ENCODE peak calls at places on chromosomes 7 and 10, in five cellular contexts. One of them, this sample, is unnamed.
A peak's percentile ranks its signal among the peaks of the same experiment; 100 is the strongest.

GRCh38 chr10:69871074-69871473 is 69.4 kb downstream of the COL13A1 start:
- DNase-seq in iPS DF 6.9: no peak
- DNase-seq in left ventricle myocardium inferior: no peak
- DNase-seq in NT2/D1: no peak
- DNase-seq in gastrocnemius medialis: no peak
- DNase-seq in this sample: no peak

GRCh38 chr10:71920540-71921318 is 43.5 kb upstream of the CHST3 start:
- DNase-seq in gastrocnemius medialis: no peak
- DNase-seq in iPS DF 6.9: no peak
- DNase-seq in NT2/D1: no peak
- DNase-seq in left ventricle myocardium inferior: no peak
- DNase-seq in this sample: no peak

GRCh38 chr7:29780346-29780745 is 26.0 kb upstream of the WIPF3 start:
- DNase-seq in gastrocnemius medialis: peak; percentile 17
- DNase-seq in iPS DF 6.9: no peak
- DNase-seq in NT2/D1: no peak
- DNase-seq in left ventricle myocardium inferior: no peak
- DNase-seq in this sample: no peak

GRCh38 chr10:50622497-50623298 is 1.1 kb downstream of the SGMS1 start:
- DNase-seq in NT2/D1: no peak
- DNase-seq in iPS DF 6.9: no peak
- DNase-seq in left ventricle myocardium inferior: peak; percentile 34
- DNase-seq in gastrocnemius medialis: peak; percentile 46
- DNase-seq in this sample: peak; percentile 64

GRCh38 chr7:73742753-73743641 is 4.4 kb upstream of the ABHD11 start:
- DNase-seq in NT2/D1: peak; percentile 76
- DNase-seq in left ventricle myocardium inferior: no peak
- DNase-seq in iPS DF 6.9: no peak
- DNase-seq in gastrocnemius medialis: no peak
- DNase-seq in this sample: no peak

GRCh38 chr7:31550432-31550831 is 36.5 kb downstream of the ITPRID1 start:
- DNase-seq in gastrocnemius medialis: no peak
- DNase-seq in left ventricle myocardium inferior: no peak
- DNase-seq in NT2/D1: no peak
- DNase-seq in iPS DF 6.9: no peak
- DNase-seq in this sample: no peak

GRCh38 chr7:159141660-159142059 is 3.0 kb downstream of the VIPR2 start:
- DNase-seq in left ventricle myocardium inferior: peak; percentile 44
- DNase-seq in gastrocnemius medialis: peak; percentile 53
- DNase-seq in NT2/D1: peak; percentile 36
- DNase-seq in iPS DF 6.9: no peak
- DNase-seq in this sample: no peak

GRCh38 chr10:17220652-17221100 is 7.4 kb upstream of the VIM start:
- DNase-seq in iPS DF 6.9: no peak
- DNase-seq in gastrocnemius medialis: no peak
- DNase-seq in left ventricle myocardium inferior: no peak
- DNase-seq in NT2/D1: no peak
- DNase-seq in this sample: no peak

GRCh38 chr10:34759161-34759836 is 55.8 kb downstream of the PARD3 start:
- DNase-seq in gastrocnemius medialis: no peak
- DNase-seq in NT2/D1: no peak
- DNase-seq in iPS DF 6.9: no peak
- DNase-seq in left ventricle myocardium inferior: no peak
- DNase-seq in this sample: no peak

GRCh38 chr7:150748402-150748801 is 11.2 kb downstream of the GIMAP5 start:
- DNase-seq in iPS DF 6.9: no peak
- DNase-seq in NT2/D1: no peak
- DNase-seq in left ventricle myocardium inferior: no peak
- DNase-seq in gastrocnemius medialis: no peak
- DNase-seq in this sample: no peak

GRCh38 chr7:88614736-88615135 is 144.8 kb upstream of the ZNF804B start:
- DNase-seq in NT2/D1: no peak
- DNase-seq in left ventricle myocardium inferior: no peak
- DNase-seq in gastrocnemius medialis: no peak
- DNase-seq in iPS DF 6.9: no peak
- DNase-seq in this sample: no peak

GRCh38 chr10:58782876-58783859 is 270.5 kb downstream of the BICC1 start:
- DNase-seq in iPS DF 6.9: no peak
- DNase-seq in NT2/D1: no peak
- DNase-seq in left ventricle myocardium inferior: peak; percentile 70
- DNase-seq in gastrocnemius medialis: peak; percentile 70
- DNase-seq in this sample: peak; percentile 83

GRCh38 chr7:92612501-92612900 is 22.3 kb upstream of the FAM133B start:
- DNase-seq in gastrocnemius medialis: no peak
- DNase-seq in NT2/D1: no peak
- DNase-seq in left ventricle myocardium inferior: no peak
- DNase-seq in iPS DF 6.9: no peak
- DNase-seq in this sample: no peak

GRCh38 chr10:72809033-72809432 is 84.5 kb upstream of the OIT3 start:
- DNase-seq in left ventricle myocardium inferior: no peak
- DNase-seq in NT2/D1: no peak
- DNase-seq in gastrocnemius medialis: no peak
- DNase-seq in iPS DF 6.9: no peak
- DNase-seq in this sample: no peak

GRCh38 chr10:33134011-33134751 is 176.2 kb upstream of the ITGB1 start:
- DNase-seq in gastrocnemius medialis: peak; percentile 65
- DNase-seq in NT2/D1: no peak
- DNase-seq in iPS DF 6.9: no peak
- DNase-seq in left ventricle myocardium inferior: no peak
- DNase-seq in this sample: no peak

GRCh38 chr7:102287082-102287464 is 405 bp downstream of the SH2B2 start:
- DNase-seq in left ventricle myocardium inferior: peak; percentile 29
- DNase-seq in NT2/D1: no peak
- DNase-seq in iPS DF 6.9: no peak
- DNase-seq in gastrocnemius medialis: no peak
- DNase-seq in this sample: no peak

GRCh38 chr10:34008641-34009040 is 674.2 kb upstream of the NRP1 start:
- DNase-seq in NT2/D1: peak; percentile 48
- DNase-seq in iPS DF 6.9: peak; percentile 72
- DNase-seq in gastrocnemius medialis: no peak
- DNase-seq in left ventricle myocardium inferior: no peak
- DNase-seq in this sample: no peak

GRCh38 chr7:46480619-46481018 is 559.5 kb upstream of the IGFBP3 start:
- DNase-seq in left ventricle myocardium inferior: no peak
- DNase-seq in NT2/D1: no peak
- DNase-seq in iPS DF 6.9: no peak
- DNase-seq in gastrocnemius medialis: no peak
- DNase-seq in this sample: no peak

GRCh38 chr10:60175418-60175817 is 214.3 kb downstream of the ANK3 start:
- DNase-seq in NT2/D1: no peak
- DNase-seq in iPS DF 6.9: no peak
- DNase-seq in gastrocnemius medialis: no peak
- DNase-seq in left ventricle myocardium inferior: no peak
- DNase-seq in this sample: no peak

GRCh38 chr7:84258628-84259027 is 64.0 kb upstream of the SEMA3A start:
- DNase-seq in left ventricle myocardium inferior: no peak
- DNase-seq in gastrocnemius medialis: no peak
- DNase-seq in iPS DF 6.9: no peak
- DNase-seq in NT2/D1: no peak
- DNase-seq in this sample: no peak

GRCh38 chr7:99036531-99037175 is 107.3 kb downstream of the SMURF1 start:
- DNase-seq in left ventricle myocardium inferior: no peak
- DNase-seq in NT2/D1: peak; percentile 50
- DNase-seq in iPS DF 6.9: peak; percentile 41
- DNase-seq in gastrocnemius medialis: peak; percentile 48
- DNase-seq in this sample: peak; percentile 76

GRCh38 chr7:149859881-149860280 is 13.9 kb upstream of the ATP6V0E2 start:
- DNase-seq in gastrocnemius medialis: no peak
- DNase-seq in iPS DF 6.9: no peak
- DNase-seq in left ventricle myocardium inferior: no peak
- DNase-seq in NT2/D1: no peak
- DNase-seq in this sample: no peak

GRCh38 chr7:139776486-139777303 is 1.1 kb downstream of the HIPK2 start:
- DNase-seq in NT2/D1: no peak
- DNase-seq in left ventricle myocardium inferior: no peak
- DNase-seq in iPS DF 6.9: no peak
- DNase-seq in gastrocnemius medialis: no peak
- DNase-seq in this sample: no peak

GRCh38 chr10:77550378-77550777 is 87.2 kb downstream of the KCNMA1 start:
- DNase-seq in NT2/D1: no peak
- DNase-seq in left ventricle myocardium inferior: no peak
- DNase-seq in gastrocnemius medialis: peak; percentile 66
- DNase-seq in iPS DF 6.9: no peak
- DNase-seq in this sample: no peak

GRCh38 chr10:72175166-72175565 is 40.6 kb upstream of the ANAPC16 start:
- DNase-seq in NT2/D1: no peak
- DNase-seq in gastrocnemius medialis: no peak
- DNase-seq in iPS DF 6.9: no peak
- DNase-seq in left ventricle myocardium inferior: no peak
- DNase-seq in this sample: no peak

GRCh38 chr10:83881647-83882046 is 257.7 kb upstream of the GHITM start:
- DNase-seq in gastrocnemius medialis: no peak
- DNase-seq in NT2/D1: no peak
- DNase-seq in left ventricle myocardium inferior: no peak
- DNase-seq in iPS DF 6.9: no peak
- DNase-seq in this sample: no peak

GRCh38 chr10:99993994-99994689 is 15.6 kb downstream of the DNMBP start:
- DNase-seq in gastrocnemius medialis: peak; percentile 58
- DNase-seq in iPS DF 6.9: no peak
- DNase-seq in NT2/D1: no peak
- DNase-seq in left ventricle myocardium inferior: peak; percentile 25
- DNase-seq in this sample: peak; percentile 77

GRCh38 chr7:49295136-49295535 is 370.8 kb downstream of the CDC14C start:
- DNase-seq in left ventricle myocardium inferior: no peak
- DNase-seq in iPS DF 6.9: no peak
- DNase-seq in gastrocnemius medialis: no peak
- DNase-seq in NT2/D1: no peak
- DNase-seq in this sample: no peak

GRCh38 chr10:123562387-123562786 is 103.8 kb upstream of the GPR26 start:
- DNase-seq in NT2/D1: no peak
- DNase-seq in left ventricle myocardium inferior: no peak
- DNase-seq in iPS DF 6.9: no peak
- DNase-seq in gastrocnemius medialis: no peak
- DNase-seq in this sample: no peak

GRCh38 chr7:47786557-47787248 is 161.6 kb downstream of the PKD1L1 start:
- DNase-seq in NT2/D1: peak; percentile 71
- DNase-seq in left ventricle myocardium inferior: peak; percentile 20
- DNase-seq in gastrocnemius medialis: peak; percentile 45
- DNase-seq in iPS DF 6.9: no peak
- DNase-seq in this sample: peak; percentile 75

GRCh38 chr10:3091921-3092320 is 24.6 kb downstream of the PFKP start:
- DNase-seq in gastrocnemius medialis: no peak
- DNase-seq in iPS DF 6.9: no peak
- DNase-seq in NT2/D1: no peak
- DNase-seq in left ventricle myocardium inferior: no peak
- DNase-seq in this sample: no peak
- H3K36me3 ChIP-seq in gastrocnemius medialis: no peaks in the 10 kb centered on the region
- H3K36me3 ChIP-seq in iPS DF 6.9: no peaks in the 10 kb centered on the region
- H3K36me3 ChIP-seq in NT2/D1: peaks cover 24% of the 10 kb centered on the region
- H3K36me3 ChIP-seq in left ventricle myocardium inferior: no peaks in the 10 kb centered on the region
- H3K36me3 ChIP-seq in this sample: no peaks in the 10 kb centered on the region

GRCh38 chr7:94421711-94422110 is 27.0 kb downstream of the COL1A2 start:
- DNase-seq in NT2/D1: no peak
- DNase-seq in iPS DF 6.9: no peak
- DNase-seq in gastrocnemius medialis: no peak
- DNase-seq in left ventricle myocardium inferior: no peak
- DNase-seq in this sample: no peak

GRCh38 chr7:94423865-94424264 is 29.2 kb downstream of the COL1A2 start:
- DNase-seq in gastrocnemius medialis: no peak
- DNase-seq in left ventricle myocardium inferior: no peak
- DNase-seq in iPS DF 6.9: no peak
- DNase-seq in NT2/D1: no peak
- DNase-seq in this sample: no peak

GRCh38 chr7:94424336-94424735 is 29.6 kb downstream of the COL1A2 start:
- DNase-seq in left ventricle myocardium inferior: no peak
- DNase-seq in iPS DF 6.9: no peak
- DNase-seq in gastrocnemius medialis: no peak
- DNase-seq in NT2/D1: no peak
- DNase-seq in this sample: no peak

GRCh38 chr7:94422136-94422535 is 27.4 kb downstream of the COL1A2 start:
- DNase-seq in iPS DF 6.9: no peak
- DNase-seq in NT2/D1: no peak
- DNase-seq in gastrocnemius medialis: no peak
- DNase-seq in left ventricle myocardium inferior: no peak
- DNase-seq in this sample: no peak

GRCh38 chr7:94423116-94423515 is 28.4 kb downstream of the COL1A2 start:
- DNase-seq in left ventricle myocardium inferior: no peak
- DNase-seq in gastrocnemius medialis: no peak
- DNase-seq in NT2/D1: no peak
- DNase-seq in iPS DF 6.9: no peak
- DNase-seq in this sample: no peak
- H3K36me3 ChIP-seq in left ventricle myocardium inferior: peaks cover 65% of the 10 kb centered on the region
- H3K36me3 ChIP-seq in gastrocnemius medialis: no peaks in the 10 kb centered on the region
- H3K36me3 ChIP-seq in NT2/D1: peaks cover 93% of the 10 kb centered on the region
- H3K36me3 ChIP-seq in iPS DF 6.9: peaks cover 22% of the 10 kb centered on the region
- H3K36me3 ChIP-seq in this sample: peaks cover 58% of the 10 kb centered on the region

DNA sequence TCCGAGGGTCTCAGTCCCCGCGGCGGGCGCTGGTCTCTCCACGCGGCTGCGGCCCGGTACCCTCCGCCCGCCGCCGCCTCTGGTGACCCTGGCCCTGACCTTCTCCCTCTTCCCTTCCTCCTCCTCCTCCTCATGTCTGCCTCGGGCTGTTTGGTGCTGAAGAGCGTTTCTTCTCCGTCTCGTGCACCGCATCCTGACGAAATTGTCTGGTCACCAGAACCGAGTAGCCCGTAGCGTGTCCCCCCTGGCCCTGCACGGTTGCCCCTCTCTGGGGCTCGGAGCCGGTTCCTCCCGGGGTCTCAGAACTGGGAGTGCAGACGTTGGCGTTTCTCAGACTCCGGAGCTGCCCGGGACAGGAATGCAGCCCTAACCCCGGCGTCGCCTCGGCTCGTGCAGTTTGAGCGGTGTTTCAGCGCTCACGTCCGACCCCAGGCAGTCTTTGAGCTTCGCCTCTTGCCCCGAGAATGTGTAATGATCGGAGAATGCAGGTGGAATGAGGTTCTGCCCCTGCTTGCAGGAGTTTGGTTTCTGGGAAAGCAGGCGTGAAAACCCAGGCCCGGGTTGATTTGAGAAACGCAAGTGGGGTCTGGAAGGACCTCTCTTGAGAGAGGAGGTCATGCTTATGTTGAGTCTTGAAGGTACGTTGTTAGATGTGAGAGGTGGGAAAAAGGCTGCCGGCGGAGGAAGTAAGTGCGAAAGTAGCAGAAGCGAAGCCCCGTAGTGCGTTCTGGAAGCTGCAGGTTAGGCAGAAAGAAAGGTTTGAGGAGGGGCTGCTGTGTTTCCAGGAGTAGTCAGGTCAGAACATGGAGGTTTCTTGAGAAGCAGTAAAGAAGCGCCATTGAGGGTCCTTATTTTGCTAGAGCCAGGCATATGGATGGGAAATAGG is 743 bp downstream of the RBM17 start:
- DNase-seq in iPS DF 6.9: no peak
- DNase-seq in NT2/D1: no peak
- DNase-seq in left ventricle myocardium inferior: no peak
- DNase-seq in gastrocnemius medialis: no peak
- DNase-seq in this sample: no peak
- H3K36me3 ChIP-seq in iPS DF 6.9: no peaks in the 10 kb centered on the region
- H3K36me3 ChIP-seq in NT2/D1: peaks cover 6% of the 10 kb centered on the region
- H3K36me3 ChIP-seq in left ventricle myocardium inferior: no peaks in the 10 kb centered on the region
- H3K36me3 ChIP-seq in gastrocnemius medialis: no peaks in the 10 kb centered on the region
- H3K36me3 ChIP-seq in this sample: no peaks in the 10 kb centered on the region

GRCh38 chr7:45076946-45077345 is 11.8 kb downstream of the NACAD start:
- DNase-seq in NT2/D1: no peak
- DNase-seq in left ventricle myocardium inferior: no peak
- DNase-seq in gastrocnemius medialis: no peak
- DNase-seq in iPS DF 6.9: no peak
- DNase-seq in this sample: no peak
- H3K36me3 ChIP-seq in NT2/D1: peaks cover 82% of the 10 kb centered on the region
- H3K36me3 ChIP-seq in left ventricle myocardium inferior: peaks cover 54% of the 10 kb centered on the region
- H3K36me3 ChIP-seq in gastrocnemius medialis: no peaks in the 10 kb centered on the region
- H3K36me3 ChIP-seq in iPS DF 6.9: peaks cover 17% of the 10 kb centered on the region
- H3K36me3 ChIP-seq in this sample: peaks cover 58% of the 10 kb centered on the region

GRCh38 chr7:3636131-3636860 is 335.2 kb downstream of the SDK1 start:
- DNase-seq in NT2/D1: no peak
- DNase-seq in gastrocnemius medialis: no peak
- DNase-seq in left ventricle myocardium inferior: no peak
- DNase-seq in iPS DF 6.9: no peak
- DNase-seq in this sample: no peak
- H3K36me3 ChIP-seq in NT2/D1: no peaks in the 10 kb centered on the region
- H3K36me3 ChIP-seq in gastrocnemius medialis: no peaks in the 10 kb centered on the region
- H3K36me3 ChIP-seq in left ventricle myocardium inferior: no peaks in the 10 kb centered on the region
- H3K36me3 ChIP-seq in iPS DF 6.9: no peaks in the 10 kb centered on the region
- H3K36me3 ChIP-seq in this sample: no peaks in the 10 kb centered on the region

This sample was measured in right atrium auricular region.